ENCODE peak calls at places on chromosomes 7 and 10, in five cellular contexts. One of them, this sample, is unnamed.

GRCh38 chr7:20197837-20198236 is 19.3 kb downstream of the MACC1 start:
- DNase-seq in fibroblast of mammary gland: no peak
- DNase-seq in sciatic nerve: no peak
- DNase-seq in brain microvascular endothelial cell: no peak
- DNase-seq in EH: no peak
- DNase-seq in this sample: no peak

GRCh38 chr10:88386204-88386877 is 196.8 kb downstream of the RNLS start:
- DNase-seq in fibroblast of mammary gland: peak
- DNase-seq in sciatic nerve: no peak
- DNase-seq in brain microvascular endothelial cell: peak
- DNase-seq in EH: peak
- DNase-seq in this sample: no peak

GRCh38 chr7:23468721-23469149 is 1.6 kb downstream of the IGF2BP3 start:
- DNase-seq in fibroblast of mammary gland: no peak
- DNase-seq in sciatic nerve: no peak
- DNase-seq in brain microvascular endothelial cell: no peak
- DNase-seq in EH: no peak
- DNase-seq in this sample: no peak

GRCh38 chr7:45119550-45119949 is 8.1 kb upstream of the TBRG4 start:
- DNase-seq in fibroblast of mammary gland: no peak
- DNase-seq in sciatic nerve: no peak
- DNase-seq in brain microvascular endothelial cell: no peak
- DNase-seq in EH: no peak
- DNase-seq in this sample: no peak

GRCh38 chr10:114822771-114823463 is 1.3 kb downstream of the FHIP2A start:
- DNase-seq in fibroblast of mammary gland: peak
- DNase-seq in sciatic nerve: no peak
- DNase-seq in brain microvascular endothelial cell: no peak
- DNase-seq in EH: peak
- DNase-seq in this sample: peak

GRCh38 chr10:77869626-77870420 is 56.7 kb downstream of the DLG5 start:
- DNase-seq in fibroblast of mammary gland: peak
- DNase-seq in sciatic nerve: no peak
- DNase-seq in brain microvascular endothelial cell: no peak
- DNase-seq in EH: peak
- DNase-seq in this sample: peak

GRCh38 chr10:86953747-86954680 is 3.4 kb downstream of the MMRN2 start:
- DNase-seq in fibroblast of mammary gland: peak
- DNase-seq in sciatic nerve: peak
- DNase-seq in brain microvascular endothelial cell: peak
- DNase-seq in EH: peak
- DNase-seq in this sample: peak

GRCh38 chr7:50679218-50680007 is 103.3 kb downstream of the GRB10 start:
- DNase-seq in fibroblast of mammary gland: peak
- DNase-seq in sciatic nerve: no peak
- DNase-seq in brain microvascular endothelial cell: no peak
- DNase-seq in EH: peak
- DNase-seq in this sample: peak

GRCh38 chr7:101952355-101953247 is 135.2 kb downstream of the CUX1 start:
- DNase-seq in fibroblast of mammary gland: peak
- DNase-seq in sciatic nerve: no peak
- DNase-seq in brain microvascular endothelial cell: peak
- DNase-seq in EH: peak
- DNase-seq in this sample: peak

GRCh38 chr7:30752979-30753378 is 1.0 kb downstream of the INMT start:
- DNase-seq in fibroblast of mammary gland: peak
- DNase-seq in sciatic nerve: peak
- DNase-seq in brain microvascular endothelial cell: no peak
- DNase-seq in EH: peak
- DNase-seq in this sample: peak

GRCh38 chr10:123270221-123270620 is 116.0 kb downstream of the BUB3 start:
- DNase-seq in fibroblast of mammary gland: peak
- DNase-seq in sciatic nerve: no peak
- DNase-seq in brain microvascular endothelial cell: peak
- DNase-seq in EH: peak
- DNase-seq in this sample: peak

GRCh38 chr10:127932521-127933270 is 25.8 kb downstream of the PTPRE start:
- DNase-seq in fibroblast of mammary gland: no peak
- DNase-seq in sciatic nerve: no peak
- DNase-seq in brain microvascular endothelial cell: no peak
- DNase-seq in EH: no peak
- DNase-seq in this sample: no peak

GRCh38 chr10:81177651-81178244 is 640.0 kb downstream of the SH2D4B start:
- DNase-seq in fibroblast of mammary gland: no peak
- DNase-seq in sciatic nerve: no peak
- DNase-seq in brain microvascular endothelial cell: no peak
- DNase-seq in EH: no peak
- DNase-seq in this sample: no peak

GRCh38 chr10:56288403-56288802 is 72.7 kb downstream of the ZWINT start:
- DNase-seq in fibroblast of mammary gland: no peak
- DNase-seq in sciatic nerve: no peak
- DNase-seq in brain microvascular endothelial cell: no peak
- DNase-seq in EH: no peak
- DNase-seq in this sample: no peak

This sample was measured in astrocyte.